ENCODE peak calls at places on chromosomes 4 and X, in four cellular contexts. O is ovary, M is tibial artery, S is aorta. C is an unnamed sample. For H3K36me3 and H3K4me1, the result is how much of the 10 kb centered on the place peaks cover.

GRCh38 chr4:169103966-169104412 is 93.9 kb upstream of the CBR4 start:
- DNase-seq in M (no peak), O (no peak), S (no peak), C (no peak)

GRCh38 chrX:112083624-112084326 is 1.2 kb upstream of the TRPC5 start:
- DNase-seq in O (no peak), M (no peak), S (no peak), C (no peak)

GRCh38 chr4:1866095-1866755 is 5.0 kb upstream of the NSD2 start:
- DNase-seq in S (no peak), O (no peak), M (no peak), C (no peak)

GRCh38 chrX:41822917-41823316 is 98.9 kb downstream of the GPR82 start:
- DNase-seq in M (no peak), S (no peak), O (no peak), C (no peak)

GRCh38 chr4:138050601-138051000 is 191.5 kb downstream of the SLC7A11 start:
- DNase-seq in O (no peak), M (no peak), S (no peak), C (no peak)

GRCh38 chr4:175641053-175641452 is 171.0 kb downstream of the GPM6A start:
- DNase-seq in O (no peak), M (no peak), S (no peak), C (no peak)

GRCh38 chrX:40155617-40156471 is 58.1 kb upstream of the BCOR start:
- DNase-seq in M (no peak), O (no peak), S (peak), C (no peak)

GRCh38 chrX:107298276-107298675 is 91.9 kb downstream of the DNAAF6 start:
- DNase-seq in S (no peak), M (no peak), O (no peak), C (no peak)

GRCh38 chr4:139763205-139763604 is 97.6 kb downstream of the MGST2 start:
- DNase-seq in M (no peak), S (no peak), O (no peak), C (no peak)

GRCh38 chr4:46270986-46271596 is 118.8 kb downstream of the GABRA2 start:
- DNase-seq in O (no peak), S (no peak), M (no peak), C (no peak)

GRCh38 chrX:15820106-15821073 is 30.1 kb downstream of the ZRSR2 start:
- DNase-seq in M (no peak), S (no peak), O (no peak), C (no peak)

GRCh38 chr4:30002345-30002744 is 717.8 kb upstream of the PCDH7 start:
- DNase-seq in O (no peak), S (no peak), M (no peak), C (no peak)

GRCh38 chr4:30001628-30002027 is 718.5 kb upstream of the PCDH7 start:
- DNase-seq in S (no peak), O (no peak), M (no peak), C (no peak)

GRCh38 chr4:30005995-30006394 is 714.2 kb upstream of the PCDH7 start:
- DNase-seq in S (no peak), O (no peak), M (no peak), C (no peak)
- H3K4me3 ChIP-seq in S (no peak), O (no peak), M (no peak), C (no peak)

DNA sequence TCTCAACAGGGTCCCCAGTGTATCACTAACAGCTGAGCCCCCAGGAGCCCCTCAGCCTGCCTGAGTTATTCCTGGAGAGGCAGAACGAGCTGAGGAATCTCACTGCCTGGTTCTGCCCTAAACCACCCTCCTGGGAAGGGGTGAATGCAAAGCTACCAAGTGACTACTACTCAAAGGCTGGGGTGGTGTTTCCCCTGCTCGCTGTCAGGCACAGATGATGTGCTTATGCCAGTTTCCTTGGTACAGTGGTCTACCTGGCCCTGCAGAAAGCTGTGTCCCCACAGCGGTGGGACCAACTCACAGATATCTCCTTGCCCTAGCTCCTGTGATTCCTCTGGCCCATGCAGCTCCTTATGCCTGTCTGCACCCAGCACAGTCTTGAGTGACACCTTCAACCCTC is 35.4 kb upstream of the ASMTL start:
- DNase-seq in O (no peak), M (no peak), S (no peak), C (no peak)
- H3K36me3 ChIP-seq in O (under half), M (under half), S (under half), C (under half)

GRCh38 chr4:147830987-147831386 is 99.1 kb downstream of the ARHGAP10 start:
- DNase-seq in O (no peak), S (no peak), M (no peak), C (no peak)

GRCh38 chr4:147831452-147832192 is 99.7 kb downstream of the ARHGAP10 start:
- DNase-seq in M (peak), S (peak), O (no peak), C (peak)

GRCh38 chr4:147834480-147834879 is 102.6 kb downstream of the ARHGAP10 start:
- DNase-seq in O (no peak), S (no peak), M (no peak), C (no peak)

GRCh38 chr4:147833741-147834140 is 101.9 kb downstream of the ARHGAP10 start:
- DNase-seq in S (no peak), M (no peak), O (no peak), C (no peak)

GRCh38 chr4:147833254-147833653 is 101.4 kb downstream of the ARHGAP10 start:
- DNase-seq in O (no peak), M (no peak), S (no peak), C (no peak)
- H3K4me1 ChIP-seq in O (under half), M (half or more), S (under half), C (half or more)

GRCh38 chr4:122689972-122690371 is 42.5 kb upstream of the BBS12 start:
- DNase-seq in S (no peak), O (no peak), M (no peak), C (no peak)

GRCh38 chr4:122686709-122687108 is 45.8 kb upstream of the BBS12 start:
- DNase-seq in S (no peak), M (no peak), O (no peak), C (no peak)

GRCh38 chr4:122691988-122692387 is 40.5 kb upstream of the BBS12 start:
- DNase-seq in M (no peak), S (no peak), O (no peak), C (no peak)

GRCh38 chr4:122687450-122688121 is 44.9 kb upstream of the BBS12 start:
- DNase-seq in M (no peak), S (no peak), O (no peak), C (peak)

DNA sequence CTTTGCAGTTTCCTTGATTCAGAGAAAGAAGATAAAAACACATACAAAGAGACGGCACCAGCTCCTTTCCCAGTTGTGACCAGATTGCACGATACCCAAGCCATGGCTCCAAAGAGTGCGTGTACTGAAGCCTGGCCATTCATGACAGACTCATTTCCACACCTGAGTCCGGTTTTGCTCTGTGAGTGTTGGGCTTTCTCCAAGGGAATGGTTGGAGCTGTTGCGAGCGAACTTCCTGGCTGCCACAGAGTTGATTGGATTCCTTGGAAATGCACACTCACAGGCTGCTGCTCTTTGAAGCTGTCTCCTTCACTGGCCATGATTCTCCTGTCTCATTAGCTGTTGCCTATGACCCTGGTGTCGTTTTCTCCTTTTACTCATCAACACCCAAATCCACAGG is 44.0 kb upstream of the BBS12 start:
- DNase-seq in M (no peak), O (no peak), S (no peak), C (no peak)
- H3K4me3 ChIP-seq in M (peak), O (peak), S (peak), C (peak)

DNA sequence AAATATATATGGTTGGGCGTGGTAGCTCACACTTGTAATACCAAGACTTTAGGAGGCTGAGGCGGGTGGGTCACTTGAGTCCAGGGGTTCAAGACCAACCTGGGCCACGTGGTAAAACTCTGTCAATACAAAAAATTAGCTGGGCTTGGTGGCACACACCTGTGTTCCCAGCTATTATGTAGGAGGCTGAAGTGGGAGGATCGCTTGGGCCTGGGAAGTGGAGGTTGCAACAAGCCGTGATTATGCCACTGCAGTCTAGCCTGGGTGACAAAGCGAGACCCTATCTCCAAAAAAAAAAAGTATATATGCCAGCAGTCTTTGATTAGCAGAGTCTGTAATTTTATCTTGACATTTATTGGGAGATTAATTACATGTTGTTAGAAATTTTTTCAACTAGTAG is 8.7 kb downstream of the EIF2S3 start:
- DNase-seq in M (no peak), O (no peak), S (no peak), C (no peak)
- H3K36me3 ChIP-seq in M (half or more), O (under half), S (under half), C (under half)

DNA sequence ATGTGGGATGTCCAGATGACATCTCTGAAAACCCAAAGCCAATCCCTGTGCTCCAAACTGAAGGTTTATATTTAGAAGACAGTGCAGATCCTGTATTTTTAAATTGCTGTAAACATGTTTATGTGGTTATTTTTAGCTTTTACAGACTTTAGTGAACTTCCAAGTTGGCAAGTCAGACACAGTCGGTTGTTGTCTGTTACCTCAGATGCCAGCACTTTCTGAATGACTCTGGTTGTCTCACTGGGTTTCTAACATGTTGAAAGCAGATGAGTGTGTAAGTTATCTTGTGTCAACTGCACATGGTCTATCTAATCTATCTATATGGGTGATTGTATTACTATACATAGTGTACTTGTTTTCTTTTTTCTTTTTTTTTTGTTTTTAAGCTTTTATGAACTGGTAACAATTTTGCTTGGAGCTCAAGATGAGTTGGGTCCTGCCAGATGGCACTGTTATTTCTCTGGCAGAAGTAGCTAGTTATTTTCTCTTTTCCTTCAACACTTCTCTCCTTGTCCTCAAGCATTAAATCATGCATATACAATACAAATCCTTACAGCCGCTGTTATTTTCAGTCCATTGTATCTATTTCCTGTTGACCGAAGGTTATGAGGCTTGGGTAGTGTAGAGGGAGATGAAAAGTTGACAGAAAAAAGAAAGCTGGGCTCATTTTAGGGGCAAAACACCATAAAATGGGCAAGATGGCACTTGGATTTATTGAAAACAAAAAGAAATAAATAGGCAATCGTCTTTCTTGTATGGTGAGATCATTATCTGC is 66.3 kb downstream of the GAB1 start:
- DNase-seq in M (no peak), O (no peak), S (no peak), C (no peak)
- H3K4me1 ChIP-seq in M (half or more), O (under half), S (under half), C (half or more)

GRCh38 chr4:7893539-7893938 is 46.1 kb downstream of the AFAP1 start:
- DNase-seq in S (no peak), M (no peak), O (no peak), C (no peak)

GRCh38 chr4:7894677-7895181 is 44.9 kb downstream of the AFAP1 start:
- DNase-seq in M (no peak), S (no peak), O (no peak), C (no peak)

GRCh38 chr4:7894098-7894676 is 45.5 kb downstream of the AFAP1 start:
- DNase-seq in O (no peak), S (no peak), M (no peak), C (no peak)

GRCh38 chr4:7890635-7891393 is 48.8 kb downstream of the AFAP1 start:
- DNase-seq in M (no peak), S (no peak), O (no peak), C (no peak)

DNA sequence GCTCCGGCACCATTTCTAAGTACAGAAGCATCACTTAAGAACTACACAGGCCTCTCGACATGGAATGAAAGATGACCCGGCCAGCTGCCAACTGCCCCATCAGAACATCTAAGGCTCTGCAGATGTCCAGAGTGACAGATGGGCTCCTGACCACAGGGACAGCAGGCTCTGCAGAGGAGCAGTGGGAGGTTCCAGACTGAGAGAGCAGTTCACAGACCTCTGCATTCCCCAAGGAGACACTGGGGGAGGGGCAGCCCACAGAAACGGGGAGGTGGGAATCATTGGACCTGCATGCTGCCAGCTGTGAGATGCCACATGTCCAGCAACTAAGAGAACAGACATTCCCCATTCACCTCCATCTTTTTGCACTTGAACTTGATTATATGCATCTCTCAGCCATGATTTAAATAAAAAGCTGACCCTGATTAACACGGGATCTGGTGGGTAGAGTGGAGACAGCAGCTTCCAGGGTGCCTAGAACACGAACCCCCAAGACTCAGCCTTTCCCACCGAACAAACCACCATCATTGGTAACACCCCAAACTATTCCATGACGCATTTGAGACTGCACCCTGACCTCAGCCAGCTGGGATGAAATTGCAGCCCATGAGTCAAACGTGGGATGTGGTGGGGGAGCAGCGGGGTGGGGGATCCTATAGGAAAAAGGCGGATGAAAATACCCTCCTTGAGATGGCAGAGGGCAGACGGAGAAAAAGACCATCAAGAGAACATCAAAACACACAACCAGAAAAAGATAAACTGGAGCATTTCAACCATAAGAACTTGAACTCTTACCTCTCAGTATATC is 47.2 kb downstream of the AFAP1 start:
- DNase-seq in S (no peak), O (no peak), M (no peak), C (no peak)
- H3K4me3 ChIP-seq in S (no peak), O (no peak), M (no peak), C (no peak)